ENCODE peak calls at places on chromosome 22, in five cellular contexts. O is heart left ventricle, T is glutamatergic neuron, X is HFF-Myc, A is stomach. B is an unnamed sample.

GRCh38 chr22:30927806-30928205 is 40.8 kb downstream of the MORC2 start:
- DNase-seq in O (no peak), T (no peak), X (no peak), A (no peak), B (no peak)

GRCh38 chr22:32473388-32473952 is 1.1 kb upstream of the FBXO7 start:
- DNase-seq in O (no peak), T (peak), X (peak), A (no peak), B (peak)

GRCh38 chr22:17980638-17981051 is 43.7 kb downstream of the MICAL3 start:
- DNase-seq in O (no peak), T (peak), X (no peak), A (peak), B (no peak)

GRCh38 chr22:30444632-30445437 is 19.3 kb downstream of the MTFP1 start:
- DNase-seq in O (no peak), T (peak), X (no peak), A (peak), B (no peak)

GRCh38 chr22:38824587-38824986 is 19.2 kb downstream of the NPTXR start:
- DNase-seq in O (peak), T (no peak), X (peak), A (peak), B (peak)

GRCh38 chr22:29617922-29618629 is 14.6 kb downstream of the NF2 start:
- DNase-seq in O (no peak), T (no peak), X (no peak), A (no peak), B (peak)

GRCh38 chr22:46068908-46069481 is 81.3 kb upstream of the PPARA start:
- DNase-seq in O (no peak), T (peak), X (no peak), A (peak), B (no peak)

GRCh38 chr22:50548046-50548912 is 2.6 kb downstream of the KLHDC7B start:
- DNase-seq in O (no peak), T (peak), X (no peak), A (no peak), B (no peak)

GRCh38 chr22:41603873-41604332 is 14.3 kb upstream of the PMM1 start:
- DNase-seq in O (no peak), T (no peak), X (no peak), A (no peak), B (no peak)

GRCh38 chr22:30421695-30422480 is 3.7 kb upstream of the MTFP1 start:
- DNase-seq in O (no peak), T (no peak), X (no peak), A (no peak), B (no peak)

GRCh38 chr22:40709752-40710413 is 30.6 kb downstream of the MCHR1 start:
- DNase-seq in O (peak), T (no peak), X (no peak), A (no peak), B (peak)

GRCh38 chr22:29328566-29329500 is 13.3 kb upstream of the RASL10A start:
- DNase-seq in O (no peak), T (peak), X (no peak), A (no peak), B (no peak)

GRCh38 chr22:42314709-42315391 is 44.4 kb upstream of the TCF20 start:
- DNase-seq in O (no peak), T (no peak), X (no peak), A (no peak), B (no peak)

GRCh38 chr22:38927033-38927789 is 30.2 kb upstream of the APOBEC3A start:
- DNase-seq in O (peak), T (peak), X (no peak), A (peak), B (no peak)

GRCh38 chr22:17829691-17830040 is 55.4 kb upstream of the BID start:
- DNase-seq in O (no peak), T (no peak), X (no peak), A (no peak), B (no peak)

GRCh38 chr22:21791635-21792625 is 56.3 kb upstream of the YPEL1 start:
- DNase-seq in O (no peak), T (no peak), X (no peak), A (no peak), B (no peak)

GRCh38 chr22:50720301-50720845 is 17.6 kb upstream of the ACR start:
- DNase-seq in O (no peak), T (peak), X (no peak), A (no peak), B (no peak)

GRCh38 chr22:46693634-46694422 is 44.2 kb downstream of the CERK start:
- DNase-seq in O (no peak), T (no peak), X (no peak), A (no peak), B (no peak)

GRCh38 chr22:42967933-42968332 is 47.0 kb downstream of the PACSIN2 start:
- DNase-seq in O (peak), T (no peak), X (no peak), A (peak), B (no peak)

GRCh38 chr22:39293766-39294368 is 25.6 kb downstream of the RPL3 start:
- DNase-seq in O (no peak), T (no peak), X (no peak), A (no peak), B (no peak)

GRCh38 chr22:40867109-40867508 is 5.2 kb upstream of the DNAJB7 start:
- DNase-seq in O (no peak), T (no peak), X (no peak), A (no peak), B (no peak)

GRCh38 chr22:40122792-40123191 is 54.9 kb upstream of the TNRC6B start:
- DNase-seq in O (no peak), T (no peak), X (no peak), A (no peak), B (no peak)

GRCh38 chr22:29457730-29458129 is 19.3 kb downstream of the RFPL1 start:
- DNase-seq in O (no peak), T (peak), X (peak), A (no peak), B (no peak)

GRCh38 chr22:27494821-27495220 is 306.7 kb downstream of the MN1 start:
- DNase-seq in O (no peak), T (no peak), X (no peak), A (no peak), B (no peak)

GRCh38 chr22:45263790-45264269 is 20.9 kb upstream of the UPK3A start:
- DNase-seq in O (peak), T (peak), X (peak), A (peak), B (peak)

GRCh38 chr22:23218867-23219251 is 38.5 kb downstream of the BCR start:
- DNase-seq in O (no peak), T (peak), X (no peak), A (peak), B (no peak)

GRCh38 chr22:44023404-44024287 is 456 bp upstream of the PARVB start:
- DNase-seq in O (peak), T (peak), X (no peak), A (peak), B (no peak)

GRCh38 chr22:43540570-43540969 is 128.8 kb downstream of the MPPED1 start:
- DNase-seq in O (no peak), T (no peak), X (no peak), A (no peak), B (no peak)

GRCh38 chr22:47442821-47443220 is 680.4 kb downstream of the TBC1D22A start:
- DNase-seq in O (no peak), T (no peak), X (no peak), A (no peak), B (no peak)

GRCh38 chr22:17786435-17787158 is 12.3 kb upstream of the BID start:
- DNase-seq in O (peak), T (peak), X (no peak), A (peak), B (no peak)

GRCh38 chr22:30906946-30907345 is 61.6 kb downstream of the MORC2 start:
- DNase-seq in O (no peak), T (no peak), X (no peak), A (no peak), B (no peak)

GRCh38 chr22:24772493-24773220 is 1.9 kb downstream of the PIWIL3 start:
- DNase-seq in O (no peak), T (peak), X (peak), A (no peak), B (no peak)
- TF ChIP-seq CTCF in O (peak), T (peak), X (peak), A (no peak), B (peak)

DNA sequence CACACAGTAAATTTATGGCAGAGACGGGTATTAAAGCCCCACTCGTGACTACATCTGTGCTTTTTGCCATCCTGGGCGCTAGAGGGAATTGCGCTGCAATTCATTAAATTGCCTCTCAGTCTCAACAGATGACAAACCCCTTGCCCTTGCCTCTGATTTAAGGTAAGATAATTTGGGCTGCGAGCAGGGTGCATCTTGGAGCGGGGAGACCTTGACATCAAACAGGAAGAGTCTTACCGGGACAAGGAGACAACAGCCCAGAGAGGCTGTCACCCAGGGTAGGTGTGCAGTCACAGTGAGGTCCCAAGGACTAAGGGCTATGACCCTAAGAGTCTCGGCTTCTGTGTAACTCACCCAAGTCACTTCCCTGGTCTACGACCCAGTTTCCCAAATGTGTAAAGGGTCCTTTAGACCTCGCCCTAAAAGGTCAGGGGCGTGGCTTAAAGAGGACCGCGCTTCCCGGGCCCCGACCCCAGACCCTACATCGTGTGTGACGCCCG is 427 bp upstream of the TOM1 start:
- DNase-seq in O (no peak), T (no peak), X (no peak), A (no peak), B (no peak)
- TF ChIP-seq CTCF in O (peak), T (no peak), X (no peak), A (no peak), B (no peak)

DNA sequence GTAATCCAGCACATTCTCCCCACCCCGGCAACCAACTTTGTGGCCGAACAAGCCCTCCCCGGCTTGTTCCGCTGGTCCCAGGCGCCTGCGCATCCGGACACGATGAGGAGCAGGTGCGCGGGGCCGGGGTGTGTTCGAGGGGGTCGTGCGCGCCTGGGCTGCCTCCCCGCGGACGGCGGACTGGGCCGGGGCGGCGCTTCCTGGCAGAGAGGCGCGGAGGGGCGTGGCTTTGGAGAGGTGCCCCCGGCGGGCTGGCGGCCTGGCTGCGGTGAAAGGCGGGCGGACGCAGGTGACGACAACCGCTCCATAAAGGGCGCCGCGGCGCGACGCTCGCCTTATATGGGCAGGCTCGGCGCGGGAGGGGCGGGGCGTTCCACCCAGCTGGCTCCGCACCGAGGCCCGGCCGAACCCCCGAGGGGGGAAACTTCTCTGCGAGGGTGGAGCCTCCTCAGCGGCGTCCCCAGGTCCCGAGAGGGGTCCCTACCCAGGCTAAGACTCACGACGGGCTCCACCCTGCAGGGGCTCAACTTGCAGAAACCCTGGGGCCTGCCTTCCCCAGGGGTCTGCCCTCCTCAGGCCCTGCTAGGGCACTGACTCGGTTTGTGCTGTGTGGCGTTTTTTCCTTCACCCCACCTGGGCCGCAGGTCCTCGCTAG is 26.4 kb downstream of the TXN2 start:
- DNase-seq in O (peak), T (peak), X (no peak), A (peak), B (no peak)
- TF ChIP-seq CTCF in O (peak), T (no peak), X (no peak), A (no peak), B (no peak)

GRCh38 chr22:35140879-35141745 is 75.2 kb downstream of the ISX start:
- DNase-seq in O (no peak), T (no peak), X (no peak), A (no peak), B (no peak)
- TF ChIP-seq CTCF in O (no peak), T (no peak), X (no peak), A (no peak), B (no peak)

GRCh38 chr22:19769393-19769715 is 8.8 kb downstream of the TBX1 start:
- DNase-seq in O (no peak), T (peak), X (no peak), A (no peak), B (no peak)
- TF ChIP-seq CTCF in O (no peak), T (no peak), X (no peak), A (no peak), B (no peak)

GRCh38 chr22:49261616-49262015 is 566.1 kb downstream of the BRD1 start:
- DNase-seq in O (no peak), T (no peak), X (no peak), A (peak), B (no peak)

GRCh38 chr22:49260681-49261580 is 566.7 kb downstream of the BRD1 start:
- DNase-seq in O (no peak), T (no peak), X (no peak), A (peak), B (no peak)

GRCh38 chr22:49258107-49259010 is 569.3 kb downstream of the BRD1 start:
- DNase-seq in O (no peak), T (no peak), X (no peak), A (peak), B (no peak)

GRCh38 chr22:49262167-49262566 is 565.5 kb downstream of the BRD1 start:
- DNase-seq in O (no peak), T (no peak), X (no peak), A (peak), B (no peak)

GRCh38 chr22:49259870-49260615 is 567.6 kb downstream of the BRD1 start:
- DNase-seq in O (no peak), T (no peak), X (no peak), A (peak), B (no peak)
- TF ChIP-seq CTCF in O (no peak), T (no peak), X (no peak), A (no peak), B (no peak)